ENCODE peak calls at places on chromosomes 1 and 21, in four cellular contexts. V is iris pigment epithelial cell; M is memory B cell; O is activated CD4-positive, alpha-beta T cell treated with anti-CD3 and anti-CD28 coated beads, Interleukin-2, amount 50 U/mL, for 4 hours. S is an unnamed sample.

GRCh38 chr21:16767201-16767600 is 745.6 kb upstream of the CXADR start:
- DNase-seq in M (no peak), V (no peak), O (no peak), S (no peak)

GRCh38 chr1:17563494-17564281 is 24.2 kb downstream of the ARHGEF10L start:
- DNase-seq in M (no peak), V (no peak), O (no peak), S (no peak)

GRCh38 chr1:25702101-25702775 is 85.6 kb downstream of the MAN1C1 start:
- DNase-seq in V (peak; percentile 39), M (no peak), O (no peak), S (no peak)

GRCh38 chr1:113694910-113695309 is 64.4 kb downstream of the PHTF1 start:
- DNase-seq in M (no peak), O (no peak), V (no peak), S (no peak)

GRCh38 chr21:29299906-29300546 is 1.3 kb downstream of the BACH1 start:
- DNase-seq in M (peak; percentile 76), V (peak; percentile 95), O (peak; percentile 31), S (peak; percentile 95)

GRCh38 chr1:155977607-155978324 is 581 bp downstream of the ARHGEF2 start:
- DNase-seq in O (peak; percentile 77), M (no peak), V (no peak), S (no peak)

GRCh38 chr1:15364740-15365139 is 44.9 kb upstream of the EFHD2 start:
- DNase-seq in M (no peak), V (no peak), O (no peak), S (no peak)

GRCh38 chr1:27476222-27476621 is 13.7 kb downstream of the WASF2 start:
- DNase-seq in O (no peak), M (no peak), V (no peak), S (no peak)

GRCh38 chr1:205326812-205327466 is 5.4 kb upstream of the NUAK2 start:
- DNase-seq in M (no peak), V (no peak), O (no peak), S (no peak)

GRCh38 chr1:204931313-204931712 is 60.7 kb downstream of the NFASC start:
- DNase-seq in V (no peak), M (no peak), O (no peak), S (no peak)

GRCh38 chr1:118963456-118964430 is 24.4 kb downstream of the TBX15 start:
- DNase-seq in V (peak; percentile 59), O (no peak), M (no peak), S (no peak)

GRCh38 chr1:30844631-30845030 is 63.9 kb downstream of the SDC3 start:
- DNase-seq in V (no peak), O (no peak), M (no peak), S (no peak)

GRCh38 chr1:39720094-39720999 is 18.3 kb upstream of the PPIE start:
- DNase-seq in V (peak; percentile 53), O (no peak), M (peak; percentile 68), S (no peak)

GRCh38 chr1:208919371-208919770 is 664.1 kb upstream of the CAMK1G start:
- DNase-seq in O (no peak), M (no peak), V (no peak), S (peak; percentile 26)

GRCh38 chr1:184419734-184420161 is 32.9 kb downstream of the C1orf21 start:
- DNase-seq in V (peak; percentile 17), M (no peak), O (no peak), S (peak; percentile 40)

GRCh38 chr1:182119631-182120030 is 58.1 kb upstream of the ZNF648 start:
- DNase-seq in O (no peak), M (no peak), V (no peak), S (no peak)

GRCh38 chr1:245688536-245689453 is 534.0 kb downstream of the KIF26B start:
- DNase-seq in V (no peak), M (no peak), O (no peak), S (no peak)

GRCh38 chr1:197915797-197916686 is 1.1 kb upstream of the LHX9 start:
- DNase-seq in O (no peak), V (peak; percentile 38), M (no peak), S (no peak)

GRCh38 chr1:111814642-111815041 is 58.9 kb downstream of the DDX20 start:
- DNase-seq in M (no peak), O (no peak), V (no peak), S (no peak)

GRCh38 chr1:245718123-245718522 is 563.3 kb downstream of the KIF26B start:
- DNase-seq in V (no peak), M (no peak), O (no peak), S (no peak)